ENCODE peak calls at places on chromosomes 3 and 15, in five cellular contexts. Z is mesenchymal stem cell, U is fibroblast of lung, N is testis, D is spleen. P is an unnamed sample. For H3K4me1 and H3K36me3, the result is how much of the 10 kb centered on the place peaks cover.

GRCh38 chr15:91864669-91865068 is 11.2 kb downstream of the SLCO3A1 start:
- DNase-seq in U (no peak), N (no peak), Z (no peak), D (no peak), P (no peak)

GRCh38 chr3:173893066-173893465 is 495.5 kb downstream of the NLGN1 start:
- DNase-seq in Z (no peak), U (no peak), D (no peak), N (no peak), P (no peak)

GRCh38 chr3:52865994-52866393 is 31.2 kb upstream of the MUSTN1 start:
- DNase-seq in N (no peak), Z (no peak), U (no peak), D (no peak), P (no peak)

GRCh38 chr15:88647362-88648105 is 8.7 kb downstream of the ISG20 start:
- DNase-seq in Z (no peak), D (peak), U (no peak), N (peak), P (peak)

GRCh38 chr3:10074666-10075065 is 33.4 kb downstream of the FANCD2OS start:
- DNase-seq in U (no peak), Z (no peak), D (no peak), N (no peak), P (no peak)

GRCh38 chr15:51374131-51374530 is 32.7 kb downstream of the GLDN start:
- DNase-seq in U (no peak), D (no peak), Z (no peak), N (no peak), P (no peak)

GRCh38 chr3:3081659-3082546 is 28.3 kb downstream of the IL5RA start:
- DNase-seq in N (no peak), Z (no peak), U (no peak), D (no peak), P (no peak)

GRCh38 chr3:17094551-17094950 is 209.8 kb downstream of the PLCL2 start:
- DNase-seq in D (no peak), N (no peak), U (no peak), Z (no peak), P (no peak)

GRCh38 chr3:6860911-6861330 is at the start of gene GRM7:
- DNase-seq in U (no peak), D (no peak), N (peak), Z (no peak), P (no peak)

GRCh38 chr3:196275126-196275525 is 12.4 kb downstream of the PCYT1A start:
- DNase-seq in N (no peak), D (no peak), U (no peak), Z (peak), P (no peak)

GRCh38 chr15:68187559-68187958 is 17.6 kb downstream of the CALML4 start:
- DNase-seq in N (peak), D (no peak), U (peak), Z (no peak), P (no peak)

GRCh38 chr3:151227438-151228290 is 24.6 kb upstream of the GPR171 start:
- DNase-seq in N (peak), U (peak), D (peak), Z (peak), P (no peak)

GRCh38 chr3:101329016-101329673 is 8.8 kb upstream of the IMPG2 start:
- DNase-seq in N (no peak), D (no peak), U (no peak), Z (no peak), P (no peak)

GRCh38 chr3:7874116-7874515 is 627.5 kb upstream of the LMCD1 start:
- DNase-seq in Z (no peak), U (peak), N (no peak), D (no peak), P (no peak)

GRCh38 chr15:100261302-100262240 is 80.2 kb downstream of the ADAMTS17 start:
- DNase-seq in N (no peak), Z (no peak), U (no peak), D (no peak), P (no peak)

GRCh38 chr15:66024998-66025397 is 155.7 kb downstream of the RAB11A start:
- DNase-seq in U (no peak), N (no peak), D (peak), Z (no peak), P (no peak)

GRCh38 chr3:124818398-124819150 is 68.6 kb downstream of the ITGB5 start:
- DNase-seq in U (peak), D (no peak), Z (peak), N (no peak), P (no peak)

GRCh38 chr15:59736181-59736580 is 47.1 kb upstream of the BNIP2 start:
- DNase-seq in D (no peak), U (no peak), N (no peak), Z (no peak), P (no peak)

GRCh38 chr15:87268675-87269074 is 987.9 kb downstream of the NTRK3 start:
- DNase-seq in N (no peak), Z (peak), D (no peak), U (no peak), P (no peak)

GRCh38 chr3:144187531-144188230 is 216.1 kb downstream of the DIPK2A start:
- DNase-seq in D (no peak), U (peak), N (no peak), Z (no peak), P (no peak)

GRCh38 chr3:143001034-143001368 is 369 bp upstream of the U2SURP start:
- DNase-seq in N (no peak), D (peak), Z (no peak), U (no peak), P (peak)

GRCh38 chr3:129688310-129688895 is 81.9 kb upstream of the PLXND1 start:
- DNase-seq in D (no peak), N (peak), U (peak), Z (peak), P (no peak)

GRCh38 chr3:197028711-197029510 is 706 bp downstream of the MELTF start:
- DNase-seq in Z (peak), U (no peak), N (no peak), D (peak), P (peak)

GRCh38 chr3:129010316-129010956 is 9.3 kb downstream of the EFCC1 start:
- DNase-seq in D (no peak), N (no peak), Z (no peak), U (no peak), P (no peak)

GRCh38 chr15:50390549-50391264 is 33.5 kb upstream of the USP8 start:
- DNase-seq in N (no peak), D (no peak), Z (no peak), U (no peak), P (no peak)

GRCh38 chr3:168648321-168648720 is 552.6 kb upstream of the GOLIM4 start:
- DNase-seq in N (no peak), U (no peak), Z (no peak), D (no peak), P (no peak)

GRCh38 chr3:24259901-24260512 is 234.6 kb downstream of the THRB start:
- DNase-seq in N (no peak), Z (peak), U (peak), D (no peak), P (no peak)

GRCh38 chr15:75194397-75194796 is 7.3 kb upstream of the C15orf39 start:
- DNase-seq in D (no peak), Z (no peak), U (no peak), N (no peak), P (no peak)

GRCh38 chr3:39920271-39920670 is 110.9 kb downstream of the MYRIP start:
- DNase-seq in D (no peak), U (no peak), Z (no peak), N (no peak), P (no peak)

GRCh38 chr3:73592154-73592877 is 32.4 kb downstream of the PDZRN3 start:
- DNase-seq in N (no peak), Z (no peak), D (no peak), U (no peak), P (no peak)

GRCh38 chr15:88617031-88617722 is 4.0 kb upstream of the AEN start:
- DNase-seq in N (no peak), Z (no peak), D (no peak), U (no peak), P (no peak)

GRCh38 chr3:51982352-51982837 is 940 bp upstream of the ACY1 start:
- DNase-seq in Z (no peak), N (no peak), U (no peak), D (no peak), P (no peak)

GRCh38 chr15:68792901-68793766 is 27.6 kb downstream of the ANP32A start:
- DNase-seq in D (no peak), Z (no peak), U (no peak), N (no peak), P (no peak)

GRCh38 chr15:78638658-78639314 is 2.2 kb downstream of the CHRNB4 start:
- DNase-seq in U (peak), D (no peak), Z (peak), N (peak), P (peak)

GRCh38 chr15:50148362-50148963 is 29.4 kb upstream of the ATP8B4 start:
- DNase-seq in U (peak), D (no peak), Z (peak), N (peak), P (no peak)

GRCh38 chr3:157423337-157423736 is 13.3 kb upstream of the PTX3 start:
- DNase-seq in N (no peak), D (no peak), U (no peak), Z (no peak), P (no peak)

GRCh38 chr3:25427155-25428002 is 684 bp upstream of the RARB start:
- DNase-seq in D (no peak), N (no peak), U (peak), Z (peak), P (no peak)

GRCh38 chr3:111733154-111733553 is 125.9 kb upstream of the PHLDB2 start:
- DNase-seq in D (no peak), N (no peak), Z (no peak), U (no peak), P (no peak)

GRCh38 chr3:111735912-111736311 is 123.2 kb upstream of the PHLDB2 start:
- DNase-seq in U (no peak), N (no peak), D (no peak), Z (peak), P (no peak)

GRCh38 chr3:111735271-111735758 is 123.8 kb upstream of the PHLDB2 start:
- DNase-seq in D (no peak), U (peak), N (no peak), Z (peak), P (peak)

GRCh38 chr3:111733856-111734255 is 125.2 kb upstream of the PHLDB2 start:
- DNase-seq in N (no peak), U (no peak), D (no peak), Z (no peak), P (no peak)

GRCh38 chr3:111734652-111735051 is 124.4 kb upstream of the PHLDB2 start:
- DNase-seq in Z (no peak), U (no peak), N (no peak), D (no peak), P (no peak)
- H3K4me1 ChIP-seq in Z (under half), U (under half), N (under half), D (under half), P (half or more)

DNA sequence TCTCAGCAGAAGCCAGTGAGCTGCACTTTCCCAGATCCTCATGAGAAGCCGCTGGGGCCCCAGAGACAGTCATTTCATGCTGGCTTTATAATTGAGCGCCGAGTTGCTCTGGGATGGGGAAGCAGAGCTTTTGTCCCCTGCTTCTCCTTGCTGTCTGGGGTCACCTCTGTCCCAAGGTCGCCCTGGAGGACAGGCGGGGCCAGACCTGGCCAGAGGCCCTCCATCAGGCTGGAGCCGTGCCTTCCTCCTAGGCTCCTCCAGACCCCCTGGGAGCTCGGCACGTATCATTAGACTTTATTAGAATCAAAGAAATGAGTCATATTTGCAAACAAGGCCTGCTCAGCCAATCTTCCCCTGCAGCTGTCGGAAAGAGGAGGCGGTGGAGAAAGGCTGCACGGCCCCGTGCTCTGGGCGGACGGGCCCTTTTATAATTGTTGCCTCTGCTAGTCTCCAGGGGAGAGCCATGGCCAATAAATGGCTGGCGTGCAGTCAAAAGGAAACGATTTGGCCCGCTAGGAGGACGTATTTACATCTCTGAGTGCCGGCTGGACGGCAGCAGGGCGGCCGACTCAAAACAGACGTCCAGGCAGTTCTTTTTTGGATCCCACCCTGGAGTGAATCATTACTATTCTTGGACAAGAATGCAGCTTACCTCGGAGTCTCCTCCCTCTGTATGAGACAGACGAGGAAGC is 50.4 kb downstream of the SLC6A6 start:
- DNase-seq in Z (peak), D (peak), N (peak), U (peak), P (no peak)
- H3K36me3 ChIP-seq in Z (half or more), D (half or more), N (under half), U (under half), P (under half)

GRCh38 chr15:95609096-95609495 is 721.4 kb upstream of the NR2F2 start:
- DNase-seq in D (no peak), Z (no peak), N (no peak), U (no peak), P (no peak)
- H3K27ac ChIP-seq in D (no peak), Z (no peak), N (no peak), U (no peak), P (no peak)

GRCh38 chr3:172290457-172290856 is 157.8 kb downstream of the GHSR start:
- DNase-seq in D (no peak), Z (no peak), U (no peak), N (no peak), P (no peak)
- H3K4me1 ChIP-seq in D (under half), Z (under half), U (under half), N (under half), P (under half)

GRCh38 chr3:15256861-15257341 is 50.9 kb downstream of the CAPN7 start:
- DNase-seq in Z (no peak), D (no peak), U (no peak), N (no peak), P (no peak)
- H3K36me3 ChIP-seq in Z (half or more), D (half or more), U (under half), N (under half), P (under half)

DNA sequence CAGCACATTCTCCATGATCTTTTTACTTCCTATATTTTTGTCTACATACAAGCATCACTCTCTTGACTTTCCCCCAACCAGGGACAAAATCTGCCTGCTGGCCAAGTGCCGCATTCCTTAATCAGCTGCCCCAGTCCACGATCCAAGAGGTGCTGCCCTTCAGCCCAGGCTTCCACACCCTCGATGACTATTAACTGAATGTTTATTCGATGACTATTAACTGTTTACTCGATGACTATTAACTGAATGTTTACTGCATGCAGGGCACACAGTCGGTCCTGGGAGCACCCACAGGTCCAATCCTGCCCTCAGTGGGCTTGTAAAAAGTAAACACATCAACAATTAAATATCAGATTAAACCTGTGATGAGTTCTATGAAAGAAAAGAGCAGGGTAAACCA is 256.9 kb downstream of the ARRDC4 start:
- DNase-seq in U (no peak), Z (no peak), N (no peak), D (no peak), P (no peak)
- H3K27ac ChIP-seq in U (no peak), Z (no peak), N (no peak), D (no peak), P (no peak)

GRCh38 chr3:30694668-30695067 is 88.3 kb downstream of the TGFBR2 start:
- DNase-seq in D (no peak), N (no peak), U (no peak), Z (no peak), P (no peak)
- H3K4me1 ChIP-seq in D (half or more), N (under half), U (under half), Z (under half), P (under half)

GRCh38 chr3:170095771-170096170 is 58.0 kb downstream of the GPR160 start:
- DNase-seq in D (no peak), Z (no peak), N (no peak), U (no peak), P (no peak)
- H3K36me3 ChIP-seq in D (half or more), Z (half or more), N (under half), U (under half), P (half or more)